ENCODE peak calls at places on chromosomes 6 and 20, in eight cellular contexts. M is stromal cell of bone marrow, N is mesendoderm, K is SHP77 treated with DMSO at 0.1 percent for 48 hours, V is hepatocyte, X is NB4, A is Calu3, J is GM12865. Z is an unnamed sample.

GRCh38 chr20:9235518-9235917 is 166.6 kb downstream of the PLCB4 start:
- DNase-seq in M (no peak), N (no peak), K (no peak), V (no peak), X (no peak), A (no peak), J (no peak), Z (no peak)

GRCh38 chr20:18443841-18444240 is 23.0 kb downstream of the DZANK1 start:
- DNase-seq in M (no peak), N (no peak), K (no peak), V (no peak), X (no peak), A (no peak), J (no peak), Z (no peak)

GRCh38 chr6:20827798-20828197 is 293.5 kb downstream of the CDKAL1 start:
- DNase-seq in M (peak), N (no peak), K (no peak), V (no peak), X (no peak), A (no peak), J (no peak), Z (no peak)

GRCh38 chr6:55916188-55916587 is 40.8 kb upstream of the BMP5 start:
- DNase-seq in M (no peak), N (peak), K (no peak), V (no peak), X (no peak), A (no peak), J (no peak), Z (no peak)

GRCh38 chr6:2480267-2480966 is 235.0 kb upstream of the GMDS start:
- DNase-seq in M (no peak), N (no peak), K (peak), V (no peak), X (peak), A (no peak), J (no peak), Z (peak)

GRCh38 chr6:10385512-10386132 is 29.3 kb downstream of the TFAP2A start:
- DNase-seq in M (no peak), N (peak), K (no peak), V (no peak), X (no peak), A (no peak), J (no peak), Z (no peak)

GRCh38 chr6:142854589-142855488 is 90.1 kb downstream of the HIVEP2 start:
- DNase-seq in M (no peak), N (no peak), K (no peak), V (no peak), X (no peak), A (no peak), J (no peak), Z (no peak)

GRCh38 chr6:133888931-133889556 is at the start of gene TCF21:
- DNase-seq in M (no peak), N (peak), K (no peak), V (peak), X (no peak), A (no peak), J (no peak), Z (no peak)

GRCh38 chr20:17888044-17888443 is 80.5 kb downstream of the SNX5 start:
- DNase-seq in M (no peak), N (no peak), K (no peak), V (no peak), X (no peak), A (no peak), J (no peak), Z (no peak)

GRCh38 chr6:133079901-133080300 is 161.3 kb upstream of the EYA4 start:
- DNase-seq in M (no peak), N (no peak), K (no peak), V (no peak), X (no peak), A (no peak), J (no peak), Z (no peak)

GRCh38 chr20:7627734-7628663 is 312.3 kb downstream of the HAO1 start:
- DNase-seq in M (no peak), N (no peak), K (no peak), V (no peak), X (no peak), A (no peak), J (no peak), Z (no peak)

GRCh38 chr20:37236462-37236861 is 25.2 kb downstream of the GHRH start:
- DNase-seq in M (no peak), N (no peak), K (no peak), V (no peak), X (no peak), A (no peak), J (no peak), Z (no peak)

Z was measured in KBM-7.